ENCODE peak calls at places on chromosomes 13 and 19, in seven cellular contexts. U is tibial artery, Y is GM23248, E is cardiac muscle cell, R is small intestine, J is heart left ventricle, K is right cardiac atrium. L is an unnamed sample.

GRCh38 chr19:38736036-38736412 is 8.2 kb downstream of the CAPN12 start:
- DNase-seq in Y (peak; percentile 79), E (no peak), U (peak; percentile 74), K (peak; percentile 55), R (peak; percentile 46), J (peak; percentile 45), L (peak; percentile 66)

GRCh38 chr19:35721374-35721773 is 3.6 kb downstream of the KMT2B start:
- DNase-seq in R (no peak), Y (no peak), J (no peak), U (no peak), E (no peak), K (no peak), L (no peak)

GRCh38 chr13:105341256-105341655 is 1194.2 kb downstream of the EFNB2 start:
- DNase-seq in J (no peak), R (no peak), K (no peak), Y (no peak), U (no peak), E (no peak), L (no peak)

GRCh38 chr19:3533020-3533408 is 6.0 kb upstream of the TEKTIP1 start:
- DNase-seq in R (no peak), U (no peak), Y (no peak), J (no peak), E (no peak), K (no peak), L (no peak)

GRCh38 chr13:54574791-54575190 is 1546.2 kb downstream of the OLFM4 start:
- DNase-seq in E (no peak), J (no peak), R (peak; percentile 52), Y (no peak), U (no peak), K (no peak), L (no peak)

GRCh38 chr13:108734676-108735075 is 105.3 kb downstream of the MYO16 start:
- DNase-seq in R (no peak), K (no peak), J (no peak), Y (no peak), U (no peak), E (no peak), L (no peak)

GRCh38 chr19:38701455-38702063 is 42.7 kb downstream of the CAPN12 start:
- DNase-seq in E (no peak), U (peak; percentile 84), J (no peak), K (no peak), Y (peak; percentile 54), R (peak; percentile 98), L (no peak)

GRCh38 chr13:112951674-112952371 is 17.2 kb upstream of the MCF2L start:
- DNase-seq in E (no peak), Y (no peak), K (no peak), U (peak; percentile 35), J (no peak), R (no peak), L (no peak)

GRCh38 chr19:10334340-10335148 is 1.2 kb upstream of the RAVER1 start:
- DNase-seq in Y (peak; percentile 99), E (peak; percentile 98), J (peak; percentile 94), R (peak; percentile 94), U (peak; percentile 98), K (peak; percentile 97), L (peak; percentile 18)

GRCh38 chr19:4596033-4596904 is 36.8 kb upstream of the SEMA6B start:
- DNase-seq in J (no peak), K (no peak), Y (no peak), R (no peak), E (no peak), U (no peak), L (no peak)

GRCh38 chr19:33429891-33430673 is 56.6 kb downstream of the CEBPG start:
- DNase-seq in U (no peak), J (no peak), R (no peak), K (peak; percentile 10), E (no peak), Y (no peak), L (peak; percentile 47)

GRCh38 chr19:29084266-29084665 is 128.7 kb downstream of the UQCRFS1 start:
- DNase-seq in Y (peak; percentile 62), E (peak; percentile 7), J (no peak), R (no peak), U (no peak), K (no peak), L (no peak)

GRCh38 chr13:73514208-73514607 is 455.4 kb downstream of the KLF5 start:
- DNase-seq in E (no peak), K (no peak), Y (no peak), R (no peak), U (no peak), J (no peak), L (no peak)

GRCh38 chr19:39998511-39998910 is 1.7 kb downstream of the ZNF546 start:
- DNase-seq in U (no peak), K (no peak), J (no peak), R (no peak), Y (peak; percentile 63), E (no peak), L (no peak)

GRCh38 chr13:25778302-25778701 is 273.5 kb downstream of the SHISA2 start:
- DNase-seq in J (no peak), U (no peak), Y (no peak), R (no peak), K (no peak), E (no peak), L (no peak)

GRCh38 chr19:12194827-12195500 is 32.1 kb downstream of the ZNF136 start:
- DNase-seq in R (peak; percentile 74), K (peak; percentile 91), J (peak; percentile 88), U (peak; percentile 89), Y (peak; percentile 72), E (peak; percentile 85), L (peak; percentile 63)

GRCh38 chr19:32037998-32038732 is 307.2 kb upstream of the ZNF507 start:
- DNase-seq in K (no peak), E (no peak), U (no peak), R (no peak), J (no peak), Y (no peak), L (no peak)

GRCh38 chr19:32039446-32039845 is 306.0 kb upstream of the ZNF507 start:
- DNase-seq in J (no peak), E (no peak), U (no peak), K (no peak), R (no peak), Y (no peak), L (no peak)

GRCh38 chr19:32040246-32040645 is 305.2 kb upstream of the ZNF507 start:
- DNase-seq in J (no peak), K (no peak), R (no peak), E (no peak), Y (no peak), U (no peak), L (no peak)

GRCh38 chr19:32041681-32042292 is 303.6 kb upstream of the ZNF507 start:
- DNase-seq in U (no peak), Y (peak; percentile 72), K (peak; percentile 44), E (peak; percentile 56), J (peak; percentile 35), R (peak; percentile 29), L (no peak)
- H3K4me3 ChIP-seq in U (no peak overlapping the region), Y (peak overlapping the region; percentile 30), K (peak overlapping the region; percentile 3), E (peak overlapping the region; percentile 51), J (peak overlapping the region; percentile 46), R (no peak overlapping the region), L (no peak overlapping the region)

GRCh38 chr13:49810464-49810824 is 18.0 kb upstream of the KPNA3 start:
- DNase-seq in R (peak; percentile 81), J (no peak), Y (no peak), K (no peak), E (no peak), U (no peak), L (no peak)

GRCh38 chr13:49807681-49808080 is 15.2 kb upstream of the KPNA3 start:
- DNase-seq in R (no peak), J (no peak), K (no peak), E (no peak), U (no peak), Y (no peak), L (no peak)

GRCh38 chr13:49802410-49802809 is 9.9 kb upstream of the KPNA3 start:
- DNase-seq in K (no peak), E (no peak), J (no peak), Y (no peak), R (no peak), U (no peak), L (no peak)

GRCh38 chr13:49810825-49811526 is 18.5 kb upstream of the KPNA3 start:
- DNase-seq in K (no peak), R (no peak), E (peak; percentile 69), J (no peak), U (no peak), Y (peak; percentile 74), L (no peak)

GRCh38 chr13:49806126-49806536 is 13.6 kb upstream of the KPNA3 start:
- DNase-seq in Y (peak; percentile 23), E (no peak), J (no peak), R (no peak), U (no peak), K (no peak), L (no peak)
- H3K4me1 ChIP-seq in Y (peaks cover 3% of the 10 kb centered on the region), E (peaks cover 10% of the 10 kb centered on the region), J (peaks cover 7% of the 10 kb centered on the region), R (peaks cover 2% of the 10 kb centered on the region), U (no peaks in the 10 kb centered on the region), K (no peaks in the 10 kb centered on the region), L (no peaks in the 10 kb centered on the region)

GRCh38 chr19:8641908-8642547 is 11.6 kb downstream of the NFILZ start:
- DNase-seq in Y (peak; percentile 70), E (peak; percentile 79), R (peak; percentile 52), J (no peak), K (no peak), U (no peak), L (no peak)

GRCh38 chr19:8640402-8641004 is 10.1 kb downstream of the NFILZ start:
- DNase-seq in K (peak; percentile 43), R (peak; percentile 83), U (peak; percentile 80), J (peak; percentile 40), E (peak; percentile 65), Y (peak; percentile 47), L (no peak)

GRCh38 chr19:8639821-8640401 is 9.5 kb downstream of the NFILZ start:
- DNase-seq in U (no peak), R (no peak), Y (no peak), J (no peak), K (no peak), E (no peak), L (no peak)

GRCh38 chr19:8641221-8641907 is 10.9 kb downstream of the NFILZ start:
- DNase-seq in E (no peak), R (no peak), Y (no peak), J (no peak), K (no peak), U (no peak), L (no peak)

DNA sequence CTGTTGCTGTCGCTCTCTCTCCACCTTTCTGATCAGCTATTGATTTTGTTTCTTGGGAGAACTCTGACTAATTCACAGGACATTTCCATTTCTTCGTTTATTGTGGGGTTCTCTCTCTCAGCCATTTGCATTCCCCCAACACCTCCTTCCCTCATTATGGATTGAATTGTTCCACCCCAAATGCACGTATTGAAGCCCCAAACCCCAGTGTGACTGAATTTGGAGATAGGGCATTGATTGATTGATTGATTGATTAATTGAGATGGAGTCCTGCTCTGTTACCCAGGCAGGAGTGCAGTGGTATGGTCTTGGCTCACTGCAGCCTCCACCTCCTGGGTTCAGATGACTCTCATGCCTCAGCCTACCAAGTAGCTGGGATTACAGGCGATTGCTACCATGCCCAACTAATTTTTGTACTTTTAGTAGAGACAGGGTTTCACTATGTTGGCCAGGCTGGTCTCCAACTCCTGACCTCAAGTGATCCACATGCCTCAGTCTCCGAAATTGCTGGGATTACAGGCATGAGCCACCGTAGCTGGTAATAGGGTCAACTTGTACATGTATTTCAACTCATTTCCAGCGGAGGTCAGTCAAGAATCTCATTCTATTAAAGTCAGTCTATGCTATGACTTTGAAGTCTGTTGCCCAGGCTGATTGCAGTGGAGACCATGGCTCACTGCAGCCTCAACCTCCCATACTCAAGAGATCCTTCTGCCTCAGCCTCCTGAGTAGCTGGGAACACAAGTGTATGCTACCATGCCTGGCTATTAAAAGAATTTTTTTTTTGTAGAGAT is 13.6 kb downstream of the NFILZ start:
- DNase-seq in K (no peak), Y (no peak), R (no peak), E (no peak), U (no peak), J (no peak), L (no peak)
- H3K4me3 ChIP-seq in K (no peak overlapping the region), Y (no peak overlapping the region), R (no peak overlapping the region), E (no peak overlapping the region), U (no peak overlapping the region), J (no peak overlapping the region), L (no peak overlapping the region)

GRCh38 chr13:67221630-67222226 is 8.4 kb downstream of the PCDH9 start:
- DNase-seq in Y (no peak), J (no peak), K (no peak), U (no peak), E (peak; percentile 1), R (no peak), L (no peak)
- H3K4me1 ChIP-seq in Y (no peaks in the 10 kb centered on the region), J (peaks cover 39% of the 10 kb centered on the region), K (peaks cover 7% of the 10 kb centered on the region), U (peaks cover 3% of the 10 kb centered on the region), E (peaks cover 12% of the 10 kb centered on the region), R (no peaks in the 10 kb centered on the region), L (no peaks in the 10 kb centered on the region)

L was measured in CD8-positive, alpha-beta memory T cell.